ENCODE peak calls at places on chromosomes 2 and 18, in eight cellular contexts. X, I, V, C, G, Q, H and B are unnamed samples.

GRCh38 chr2:237533668-237534138 is 32.7 kb upstream of the PRLH start:
- DNase-seq in X (no peak), I (no peak), V (no peak), C (no peak), G (peak), Q (no peak), H (no peak), B (no peak)

GRCh38 chr2:215832791-215833190 is 180.6 kb downstream of the MREG start:
- DNase-seq in X (no peak), I (no peak), V (no peak), C (no peak), G (no peak), Q (no peak), H (no peak), B (no peak)

GRCh38 chr18:36349552-36349951 is 52.0 kb downstream of the FHOD3 start:
- DNase-seq in X (no peak), I (no peak), V (no peak), C (no peak), G (no peak), Q (no peak), H (no peak), B (no peak)

GRCh38 chr18:12606592-12607315 is 51.2 kb downstream of the SPIRE1 start:
- DNase-seq in X (no peak), I (no peak), V (no peak), C (no peak), G (no peak), Q (no peak), H (no peak), B (no peak)

GRCh38 chr2:17607379-17607778 is 66.9 kb downstream of the VSNL1 start:
- DNase-seq in X (no peak), I (no peak), V (no peak), C (no peak), G (no peak), Q (no peak), H (no peak), B (no peak)

GRCh38 chr2:1900736-1901135 is 156.4 kb upstream of the PXDN start:
- DNase-seq in X (no peak), I (no peak), V (no peak), C (no peak), G (no peak), Q (no peak), H (no peak), B (no peak)

GRCh38 chr2:179096090-179096489 is 46.2 kb upstream of the CCDC141 start:
- DNase-seq in X (peak), I (no peak), V (peak), C (no peak), G (no peak), Q (peak), H (no peak), B (no peak)

GRCh38 chr2:101770672-101771071 is 73.2 kb downstream of the MAP4K4 start:
- DNase-seq in X (no peak), I (no peak), V (no peak), C (peak), G (peak), Q (no peak), H (no peak), B (no peak)

GRCh38 chr2:10873790-10874437 is 37.8 kb upstream of the KCNF1 start:
- DNase-seq in X (no peak), I (no peak), V (no peak), C (no peak), G (no peak), Q (no peak), H (no peak), B (no peak)

GRCh38 chr2:106798826-106799552 is 87.0 kb downstream of the ST6GAL2 start:
- DNase-seq in X (no peak), I (no peak), V (no peak), C (no peak), G (no peak), Q (no peak), H (no peak), B (no peak)

GRCh38 chr2:161128885-161129284 is 31.3 kb upstream of the TANK start:
- DNase-seq in X (no peak), I (no peak), V (no peak), C (no peak), G (no peak), Q (no peak), H (no peak), B (no peak)

GRCh38 chr18:3211236-3211992 is 8.4 kb downstream of the MYOM1 start:
- DNase-seq in X (no peak), I (no peak), V (no peak), C (no peak), G (no peak), Q (no peak), H (no peak), B (no peak)

GRCh38 chr18:32815881-32816280 is 43.1 kb upstream of the KLHL14 start:
- DNase-seq in X (no peak), I (no peak), V (no peak), C (no peak), G (no peak), Q (no peak), H (no peak), B (no peak)

GRCh38 chr2:205119141-205119540 is 563.2 kb upstream of the NRP2 start:
- DNase-seq in X (no peak), I (no peak), V (no peak), C (no peak), G (no peak), Q (no peak), H (no peak), B (no peak)

GRCh38 chr2:26503238-26503880 is 25.4 kb upstream of the OTOF start:
- DNase-seq in X (no peak), I (peak), V (peak), C (no peak), G (peak), Q (peak), H (peak), B (peak)

GRCh38 chr2:230713331-230714121 is 884 bp downstream of the CAB39 start:
- DNase-seq in X (no peak), I (peak), V (peak), C (no peak), G (peak), Q (peak), H (no peak), B (peak)

GRCh38 chr2:13876491-13877037 is 756.0 kb upstream of the LRATD1 start:
- DNase-seq in X (no peak), I (no peak), V (no peak), C (no peak), G (no peak), Q (no peak), H (no peak), B (no peak)

GRCh38 chr2:100008960-100009359 is 133.4 kb downstream of the AFF3 start:
- DNase-seq in X (no peak), I (no peak), V (no peak), C (no peak), G (no peak), Q (no peak), H (no peak), B (no peak)

GRCh38 chr2:16487686-16488085 is 177.9 kb downstream of the CYRIA start:
- DNase-seq in X (no peak), I (no peak), V (no peak), C (no peak), G (peak), Q (no peak), H (no peak), B (no peak)

GRCh38 chr18:35131387-35132283 is 90.4 kb downstream of the MAPRE2 start:
- DNase-seq in X (no peak), I (no peak), V (no peak), C (no peak), G (no peak), Q (no peak), H (no peak), B (no peak)

GRCh38 chr2:138919336-138919735 is 139.1 kb upstream of the NXPH2 start:
- DNase-seq in X (no peak), I (no peak), V (no peak), C (no peak), G (no peak), Q (no peak), H (no peak), B (no peak)

GRCh38 chr2:214796901-214797300 is 12.6 kb downstream of the BARD1 start:
- DNase-seq in X (no peak), I (no peak), V (no peak), C (no peak), G (no peak), Q (no peak), H (no peak), B (no peak)

GRCh38 chr2:85753035-85753524 is 711 bp upstream of the ATOH8 start:
- DNase-seq in X (no peak), I (no peak), V (no peak), C (no peak), G (no peak), Q (no peak), H (no peak), B (no peak)

GRCh38 chr2:48851161-48851560 is 95.6 kb upstream of the LHCGR start:
- DNase-seq in X (no peak), I (no peak), V (no peak), C (no peak), G (no peak), Q (no peak), H (no peak), B (no peak)

GRCh38 chr2:232260075-232260474 is 118.5 kb upstream of the ALPP start:
- DNase-seq in X (no peak), I (no peak), V (no peak), C (peak), G (no peak), Q (no peak), H (no peak), B (no peak)

GRCh38 chr18:23133860-23134779 is 1.2 kb upstream of the CABLES1 start:
- DNase-seq in X (peak), I (no peak), V (peak), C (no peak), G (peak), Q (no peak), H (peak), B (no peak)

GRCh38 chr2:52844701-52845423 is 922.7 kb upstream of the CHAC2 start:
- DNase-seq in X (no peak), I (no peak), V (no peak), C (no peak), G (no peak), Q (no peak), H (no peak), B (no peak)

GRCh38 chr2:84844141-84844540 is 36.7 kb downstream of the TRABD2A start:
- DNase-seq in X (no peak), I (no peak), V (no peak), C (no peak), G (no peak), Q (no peak), H (no peak), B (no peak)

GRCh38 chr18:67007085-67007484 is 403.2 kb upstream of the CDH19 start:
- DNase-seq in X (no peak), I (no peak), V (no peak), C (no peak), G (no peak), Q (no peak), H (no peak), B (no peak)

GRCh38 chr18:48222118-48222517 is 187.1 kb downstream of the ZBTB7C start:
- DNase-seq in X (no peak), I (no peak), V (peak), C (no peak), G (peak), Q (no peak), H (no peak), B (no peak)

GRCh38 chr18:22563098-22563707 is 145.5 kb upstream of the CTAGE1 start:
- DNase-seq in X (no peak), I (no peak), V (no peak), C (no peak), G (peak), Q (no peak), H (peak), B (peak)

GRCh38 chr2:122627388-122627787 is 871.9 kb downstream of the TSN start:
- DNase-seq in X (no peak), I (no peak), V (no peak), C (no peak), G (no peak), Q (no peak), H (no peak), B (no peak)

GRCh38 chr2:194363878-194364277 is 1293.1 kb upstream of the SLC39A10 start:
- DNase-seq in X (no peak), I (no peak), V (no peak), C (no peak), G (no peak), Q (no peak), H (no peak), B (no peak)

GRCh38 chr2:199739413-199740110 is 111.4 kb downstream of the FTCDNL1 start:
- DNase-seq in X (peak), I (peak), V (peak), C (peak), G (peak), Q (peak), H (peak), B (peak)

GRCh38 chr2:109032229-109032800 is 43.3 kb upstream of the EDAR start:
- DNase-seq in X (no peak), I (no peak), V (peak), C (no peak), G (no peak), Q (peak), H (no peak), B (no peak)

GRCh38 chr2:50535971-50536759 is 495.8 kb downstream of the NRXN1 start:
- DNase-seq in X (no peak), I (no peak), V (no peak), C (no peak), G (peak), Q (no peak), H (no peak), B (no peak)

GRCh38 chr2:171411791-171412483 is 21.9 kb downstream of the METTL8 start:
- DNase-seq in X (no peak), I (no peak), V (no peak), C (no peak), G (no peak), Q (no peak), H (no peak), B (no peak)